ENCODE peak calls at places on chromosomes 6 and 20, in ten cellular contexts. Q, B, H, R, V, M, I, A, U and O are unnamed samples.

GRCh38 chr6:153117986-153118886 is 12.8 kb downstream of the RGS17 start:
- DNase-seq in U (peak), M (peak), A (no peak), R (no peak), Q (peak), H (no peak), I (peak), V (peak), B (no peak), O (no peak)

GRCh38 chr6:24947636-24948035 is 11.9 kb upstream of the RIPOR2 start:
- DNase-seq in Q (no peak), M (no peak), B (no peak), H (no peak), A (no peak), I (no peak), U (no peak), R (no peak), V (no peak), O (no peak)

GRCh38 chr6:4698901-4699659 is 77.1 kb upstream of the CDYL start:
- DNase-seq in R (no peak), B (no peak), H (no peak), U (no peak), V (no peak), A (no peak), I (peak), M (no peak), Q (no peak), O (no peak)

GRCh38 chr6:166275714-166276166 is 32.5 kb downstream of the PRR18 start:
- DNase-seq in V (peak), Q (no peak), I (peak), U (peak), R (peak), B (peak), H (peak), M (peak), A (peak), O (no peak)

GRCh38 chr6:44386929-44387345 is 569 bp upstream of the CDC5L start:
- DNase-seq in A (no peak), H (no peak), Q (no peak), M (peak), V (peak), U (no peak), I (peak), B (no peak), R (no peak), O (no peak)

GRCh38 chr6:159887146-159887545 is 3.6 kb upstream of the MAS1 start:
- DNase-seq in R (no peak), Q (no peak), B (no peak), U (no peak), M (no peak), V (no peak), I (no peak), H (no peak), A (no peak), O (no peak)

GRCh38 chr6:39836621-39837020 is 44.4 kb downstream of the DAAM2 start:
- DNase-seq in I (no peak), M (no peak), Q (no peak), R (no peak), H (no peak), B (no peak), U (no peak), V (no peak), A (no peak), O (no peak)

GRCh38 chr6:83920017-83920416 is 60.5 kb downstream of the CYB5R4 start:
- DNase-seq in I (no peak), R (no peak), H (no peak), V (no peak), A (no peak), M (no peak), Q (no peak), U (no peak), B (no peak), O (no peak)

GRCh38 chr6:42766163-42766670 is 15.6 kb upstream of the BICRAL start:
- DNase-seq in Q (no peak), M (peak), A (no peak), H (no peak), B (no peak), R (no peak), I (no peak), U (no peak), V (no peak), O (no peak)

GRCh38 chr6:105278813-105279212 is 99.0 kb upstream of the POPDC3 start:
- DNase-seq in U (no peak), A (no peak), M (no peak), V (no peak), B (no peak), R (no peak), I (no peak), H (no peak), Q (no peak), O (no peak)

GRCh38 chr6:163687075-163687474 is 272.6 kb downstream of the QKI start:
- DNase-seq in Q (no peak), M (no peak), V (no peak), B (no peak), A (no peak), U (no peak), H (no peak), I (no peak), R (no peak), O (no peak)

GRCh38 chr6:104771258-104771832 is 88.4 kb downstream of the HACE1 start:
- DNase-seq in A (no peak), M (peak), U (peak), I (peak), H (no peak), V (peak), R (no peak), B (no peak), Q (no peak), O (no peak)

GRCh38 chr6:5034328-5034727 is 30.5 kb upstream of the RPP40 start:
- DNase-seq in A (no peak), V (no peak), I (no peak), H (no peak), R (no peak), M (no peak), B (no peak), Q (no peak), U (no peak), O (no peak)

GRCh38 chr6:149054559-149055194 is 262.8 kb upstream of the TAB2 start:
- DNase-seq in H (no peak), U (no peak), B (no peak), V (peak), A (no peak), I (no peak), R (no peak), Q (no peak), M (no peak), O (no peak)

GRCh38 chr6:73610444-73611275 is 43.1 kb downstream of the SLC17A5 start:
- DNase-seq in R (no peak), I (peak), A (no peak), U (peak), V (peak), Q (no peak), M (peak), B (no peak), H (no peak), O (no peak)

GRCh38 chr20:10671221-10671849 is 2.5 kb downstream of the JAG1 start:
- DNase-seq in I (peak), M (peak), Q (peak), R (peak), H (peak), B (peak), V (peak), A (no peak), U (peak), O (peak)

GRCh38 chr6:11224252-11224965 is 8.1 kb downstream of the NEDD9 start:
- DNase-seq in R (no peak), Q (no peak), V (peak), I (peak), B (no peak), U (no peak), M (no peak), A (peak), H (no peak), O (no peak)

GRCh38 chr20:58623579-58624473 is 27.3 kb upstream of the STX16 start:
- DNase-seq in U (no peak), R (peak), B (no peak), V (no peak), M (peak), I (peak), A (no peak), Q (peak), H (peak), O (peak)

GRCh38 chr20:53070224-53070623 is 98.1 kb downstream of the TSHZ2 start:
- DNase-seq in H (no peak), B (no peak), M (no peak), V (no peak), U (no peak), I (no peak), A (no peak), Q (no peak), R (no peak), O (no peak)

GRCh38 chr6:46909371-46909770 is 12.4 kb downstream of the ADGRF5 start:
- DNase-seq in U (no peak), Q (no peak), B (no peak), A (no peak), I (peak), H (no peak), M (peak), V (no peak), R (no peak), O (no peak)

GRCh38 chr20:45611054-45611453 is 18.5 kb upstream of the WFDC10A start:
- DNase-seq in M (peak), I (peak), A (no peak), B (no peak), V (no peak), Q (peak), H (no peak), U (no peak), R (no peak), O (peak)

GRCh38 chr20:43669332-43669731 is 2.4 kb downstream of the MYBL2 start:
- DNase-seq in Q (no peak), A (no peak), H (no peak), I (peak), U (no peak), B (no peak), R (no peak), M (peak), V (no peak), O (no peak)

GRCh38 chr6:3285732-3286131 is 27.0 kb downstream of the PSMG4 start:
- DNase-seq in B (peak), R (no peak), A (no peak), Q (no peak), U (no peak), I (no peak), H (no peak), V (no peak), M (no peak), O (no peak)

GRCh38 chr6:20569000-20569610 is 34.8 kb downstream of the CDKAL1 start:
- DNase-seq in M (peak), U (no peak), I (no peak), H (no peak), R (no peak), Q (peak), B (no peak), V (no peak), A (no peak), O (no peak)

DNA sequence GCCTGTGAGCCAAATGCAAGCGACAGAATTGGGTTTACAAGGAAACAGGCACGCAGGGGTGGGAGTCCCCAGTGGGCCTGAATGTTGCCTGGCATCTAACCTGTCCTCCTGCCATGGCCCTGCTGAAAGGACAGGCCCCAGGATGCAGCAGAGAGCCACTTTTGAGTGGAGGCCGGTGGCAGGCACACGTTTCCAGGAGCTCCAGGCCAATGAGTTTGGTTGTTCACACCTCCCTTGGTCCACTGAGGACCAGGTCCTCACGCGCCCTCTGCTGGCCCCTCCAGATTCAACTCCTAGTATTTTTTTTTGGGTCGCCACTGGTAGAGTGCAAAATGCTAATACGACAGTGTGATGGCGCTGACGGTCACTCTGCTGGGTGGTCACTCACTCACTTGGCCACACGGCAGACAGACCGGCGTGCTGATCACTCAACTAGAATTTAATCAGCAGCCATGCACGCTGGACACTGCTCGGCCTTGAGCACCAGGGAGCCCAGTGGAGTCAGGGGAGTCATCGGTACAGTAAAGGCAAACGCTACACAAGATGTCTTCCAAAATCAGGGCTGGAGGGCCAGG is 81.7 kb upstream of the NFATC2 start:
- DNase-seq in R (peak), I (peak), A (peak), H (peak), B (peak), Q (no peak), M (peak), V (peak), U (peak), O (no peak)
- TF ChIP-seq CTCF in R (peak), I (peak), A (peak), H (peak), B (peak), Q (peak), M (peak), V (peak), U (peak), O (peak)

DNA sequence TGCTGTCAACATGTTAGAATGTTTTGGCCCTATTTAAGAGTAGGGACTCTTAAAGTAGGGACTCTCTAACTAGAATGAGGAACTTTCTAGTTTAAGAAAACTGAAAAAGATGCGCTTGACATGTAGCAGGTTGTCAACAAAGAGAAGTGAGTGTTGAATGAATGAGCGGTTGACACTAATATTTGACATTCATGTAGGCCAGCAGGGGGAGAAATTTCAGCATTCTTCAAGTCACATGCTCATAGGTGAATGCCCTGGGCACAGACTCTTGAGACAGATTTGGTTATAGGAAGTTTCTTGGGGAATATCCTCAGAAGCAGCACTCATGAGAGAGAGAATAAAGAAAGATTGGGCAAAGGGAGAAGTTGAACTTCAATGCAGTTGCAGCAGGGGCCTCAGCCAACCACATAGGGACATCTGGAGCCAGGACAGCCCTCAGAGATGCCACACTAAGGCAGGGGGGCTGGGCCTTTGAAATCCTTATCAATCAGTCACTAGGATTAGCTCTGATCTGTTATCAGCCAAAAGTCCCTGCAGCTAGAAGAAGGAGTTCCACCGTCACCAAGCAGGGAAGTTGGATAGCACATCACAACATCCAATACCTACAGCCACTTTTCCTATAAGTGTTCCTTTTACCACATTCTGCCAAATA is 145.1 kb upstream of the FKBP1C start:
- DNase-seq in I (no peak), U (peak), Q (no peak), H (no peak), B (no peak), V (peak), R (no peak), M (peak), A (no peak), O (no peak)
- TF ChIP-seq CTCF in I (no peak), U (peak), Q (peak), H (peak), B (peak), V (peak), R (no peak), M (peak), A (no peak), O (no peak)

GRCh38 chr6:145139895-145140294 is 595.4 kb downstream of the EPM2A start:
- DNase-seq in U (no peak), B (no peak), A (no peak), Q (no peak), H (no peak), R (no peak), M (no peak), V (no peak), I (no peak), O (no peak)

GRCh38 chr6:145135702-145136101 is 599.6 kb downstream of the EPM2A start:
- DNase-seq in H (no peak), M (no peak), B (no peak), V (no peak), U (no peak), I (no peak), A (no peak), R (no peak), Q (no peak), O (no peak)

GRCh38 chr6:145139451-145139850 is 595.9 kb downstream of the EPM2A start:
- DNase-seq in B (peak), H (no peak), M (peak), A (no peak), R (no peak), I (no peak), Q (no peak), U (no peak), V (no peak), O (peak)

GRCh38 chr6:145138469-145139185 is 596.7 kb downstream of the EPM2A start:
- DNase-seq in Q (no peak), A (no peak), I (no peak), V (no peak), B (no peak), U (no peak), R (no peak), M (no peak), H (no peak), O (no peak)

GRCh38 chr6:145137425-145137824 is 597.9 kb downstream of the EPM2A start:
- DNase-seq in I (peak), H (no peak), R (no peak), Q (no peak), B (no peak), U (no peak), V (peak), A (no peak), M (peak), O (peak)
- TF ChIP-seq CTCF in I (no peak), H (peak), R (no peak), Q (no peak), B (no peak), U (no peak), V (no peak), A (no peak), M (peak), O (peak)

DNA sequence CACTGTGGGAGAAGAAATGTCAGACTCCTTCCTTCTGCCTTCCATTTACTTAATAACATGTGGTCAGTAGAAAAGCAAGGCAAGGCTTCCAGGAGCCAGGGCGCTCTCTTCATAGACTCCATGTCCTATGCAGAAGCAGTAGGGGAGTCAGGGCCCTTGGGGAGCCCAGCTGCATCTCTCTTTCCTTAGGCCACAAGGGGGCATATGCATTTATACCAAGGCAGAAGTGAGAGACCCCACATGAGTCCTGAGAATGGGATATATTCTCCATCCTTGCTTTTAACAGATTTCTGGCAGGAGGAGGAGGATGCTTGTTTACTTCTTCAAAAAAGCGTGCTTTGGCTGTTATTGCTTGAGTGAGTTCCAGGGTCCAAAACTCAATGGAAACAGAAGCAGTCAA is 198.5 kb downstream of the HIVEP2 start:
- DNase-seq in B (peak), Q (no peak), R (no peak), V (peak), A (peak), I (peak), M (peak), H (no peak), U (peak), O (no peak)
- TF ChIP-seq CTCF in B (peak), Q (peak), R (peak), V (peak), A (peak), I (peak), M (no peak), H (peak), U (peak), O (peak)

DNA sequence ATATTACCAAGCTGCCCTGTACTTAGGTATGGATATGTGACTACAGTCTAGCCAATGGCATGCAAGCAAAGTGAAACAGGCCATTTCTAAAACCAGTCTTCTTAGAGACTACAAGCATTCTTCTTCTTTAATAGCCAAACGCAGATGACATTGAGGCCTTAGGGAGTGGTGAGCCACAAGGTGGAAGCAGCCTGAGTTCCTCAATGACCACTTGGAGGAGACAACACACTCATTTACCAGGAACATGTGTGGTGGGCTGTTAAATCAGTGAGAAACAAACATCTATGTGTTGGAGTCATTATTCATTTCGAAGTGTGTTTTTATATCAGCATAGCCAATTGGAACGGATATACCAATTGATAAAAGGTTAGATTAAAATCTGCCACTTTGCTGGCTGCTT is 122.0 kb downstream of the GFRAL start:
- DNase-seq in A (no peak), M (no peak), R (no peak), V (peak), H (no peak), Q (no peak), B (no peak), I (no peak), U (no peak), O (no peak)
- TF ChIP-seq CTCF in A (no peak), M (no peak), R (no peak), V (no peak), H (no peak), Q (peak), B (no peak), I (no peak), U (no peak), O (no peak)

GRCh38 chr6:63883597-63883996 is 248.0 kb downstream of the PHF3 start:
- DNase-seq in I (no peak), V (peak), A (no peak), H (no peak), Q (no peak), M (no peak), R (no peak), U (no peak), B (no peak), O (no peak)

GRCh38 chr6:63887011-63887751 is 251.6 kb downstream of the PHF3 start:
- DNase-seq in Q (no peak), M (no peak), H (no peak), B (no peak), A (no peak), I (no peak), R (no peak), U (no peak), V (no peak), O (no peak)

GRCh38 chr6:63881791-63882190 is 246.2 kb downstream of the PHF3 start:
- DNase-seq in Q (no peak), R (no peak), I (no peak), B (no peak), V (no peak), U (no peak), A (no peak), H (no peak), M (no peak), O (no peak)

DNA sequence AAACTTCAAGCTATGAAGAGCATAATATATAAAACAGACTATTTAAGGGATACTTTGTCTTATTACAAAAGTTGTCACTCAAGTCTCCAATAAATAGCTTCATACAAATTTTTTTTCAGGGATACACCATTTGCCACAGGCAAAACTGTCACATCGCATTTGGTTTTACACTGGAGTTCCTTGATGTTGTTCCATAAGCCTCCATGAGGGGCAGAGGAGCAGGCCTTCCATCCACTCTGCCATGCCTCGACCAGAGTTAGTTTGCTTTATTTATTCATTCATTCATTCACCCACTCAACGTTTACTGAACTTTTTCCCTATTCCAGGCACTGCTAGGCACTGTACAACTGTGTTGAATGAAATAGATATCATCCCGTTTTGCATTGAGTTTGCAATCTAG is 246.6 kb downstream of the PHF3 start:
- DNase-seq in M (peak), I (peak), B (no peak), A (no peak), Q (no peak), H (no peak), R (no peak), V (no peak), U (no peak), O (no peak)
- TF ChIP-seq CTCF in M (peak), I (peak), B (peak), A (no peak), Q (no peak), H (peak), R (peak), V (peak), U (no peak), O (no peak)